ENCODE peak calls at places on chromosomes 2 and 18, in five cellular contexts. B is mammary epithelial cell, K is tibial artery, P is RWPE1, H is mucosa of descending colon. O is an unnamed sample.

GRCh38 chr2:135563793-135564192 is 32.5 kb downstream of the R3HDM1 start:
- DNase-seq in B (peak; percentile 63), K (no peak), P (no peak), H (no peak), O (no peak)

GRCh38 chr2:196277002-196277401 is 105.6 kb upstream of the STK17B start:
- DNase-seq in B (peak; percentile 28), K (no peak), P (peak; percentile 36), H (peak; percentile 52), O (no peak)

GRCh38 chr18:69490813-69491212 is 90.1 kb downstream of the DOK6 start:
- DNase-seq in B (no peak), K (no peak), P (no peak), H (no peak), O (no peak)

GRCh38 chr18:33372442-33372841 is 68.1 kb downstream of the CCDC178 start:
- DNase-seq in B (no peak), K (no peak), P (no peak), H (no peak), O (no peak)

GRCh38 chr2:205752421-205752820 is 70.1 kb downstream of the NRP2 start:
- DNase-seq in B (no peak), K (no peak), P (no peak), H (no peak), O (no peak)

GRCh38 chr2:10964076-10964812 is 52.5 kb downstream of the KCNF1 start:
- DNase-seq in B (no peak), K (no peak), P (no peak), H (no peak), O (peak; percentile 47)

GRCh38 chr2:192196451-192197194 is 1.9 kb upstream of the TMEFF2 start:
- DNase-seq in B (no peak), K (no peak), P (no peak), H (no peak), O (no peak)

GRCh38 chr2:101401906-101402305 is 14.6 kb upstream of the CREG2 start:
- DNase-seq in B (no peak), K (no peak), P (no peak), H (no peak), O (no peak)

GRCh38 chr18:35117372-35117771 is 76.2 kb downstream of the MAPRE2 start:
- DNase-seq in B (no peak), K (no peak), P (no peak), H (no peak), O (no peak)

GRCh38 chr2:230902180-230902899 is 22.7 kb downstream of the GPR55 start:
- DNase-seq in B (peak; percentile 41), K (peak; percentile 56), P (peak; percentile 71), H (peak; percentile 58), O (no peak)

GRCh38 chr2:129872438-129872837 is 107.0 kb upstream of the RAB6C start:
- DNase-seq in B (peak; percentile 21), K (no peak), P (peak; percentile 37), H (no peak), O (no peak)

GRCh38 chr18:57281519-57281918 is 70.8 kb upstream of the ST8SIA3 start:
- DNase-seq in B (no peak), K (no peak), P (no peak), H (no peak), O (no peak)

GRCh38 chr2:31086585-31086984 is 51.7 kb downstream of the GALNT14 start:
- DNase-seq in B (no peak), K (no peak), P (no peak), H (no peak), O (no peak)

GRCh38 chr2:153940511-153940910 is 68.8 kb downstream of the GALNT13 start:
- DNase-seq in B (no peak), K (no peak), P (no peak), H (no peak), O (no peak)

GRCh38 chr2:12432985-12433640 is 283.6 kb upstream of the TRIB2 start:
- DNase-seq in B (no peak), K (no peak), P (no peak), H (no peak), O (no peak)

GRCh38 chr2:237440819-237441281 is 26.9 kb upstream of the COL6A3 start:
- DNase-seq in B (no peak), K (no peak), P (no peak), H (no peak), O (no peak)

GRCh38 chr18:63890950-63891304 is 3.4 kb downstream of the SERPINB2 start:
- DNase-seq in B (no peak), K (no peak), P (no peak), H (peak; percentile 5), O (no peak)
- TF ChIP-seq CTCF in B (no peak), K (no peak), P (no peak), H (no peak), O (no peak)

DNA sequence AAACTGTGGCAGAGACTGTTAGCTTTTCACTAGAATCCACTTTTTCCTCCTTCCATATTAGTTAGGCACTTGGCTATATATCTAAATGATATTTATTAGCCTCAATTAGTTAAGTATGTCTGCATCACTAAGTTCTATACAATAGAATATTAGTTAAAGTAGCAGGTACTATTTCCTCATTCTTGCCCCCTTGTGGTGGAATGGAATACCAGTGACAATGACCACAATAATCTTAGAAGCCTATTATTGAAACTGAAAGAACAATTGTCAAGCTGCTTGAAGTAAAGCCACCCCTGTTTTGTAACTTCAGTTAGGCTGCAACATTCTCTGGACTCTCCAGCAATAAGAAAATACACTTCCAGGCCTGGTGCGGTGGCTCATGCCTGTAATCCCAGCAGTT is 476.3 kb upstream of the VWC2L start:
- DNase-seq in B (peak; percentile 8), K (no peak), P (peak; percentile 7), H (peak; percentile 25), O (no peak)
- TF ChIP-seq CTCF in B (peak; percentile 50), K (no peak), P (peak; percentile 13), H (no peak), O (peak; percentile 43)

GRCh38 chr2:46012618-46013240 is 284.5 kb upstream of the EPAS1 start:
- DNase-seq in B (peak; percentile 5), K (no peak), P (no peak), H (no peak), O (no peak)

GRCh38 chr2:46009772-46010171 is 287.4 kb upstream of the EPAS1 start:
- DNase-seq in B (no peak), K (no peak), P (no peak), H (no peak), O (no peak)

GRCh38 chr2:46010223-46010924 is 286.8 kb upstream of the EPAS1 start:
- DNase-seq in B (no peak), K (no peak), P (no peak), H (no peak), O (no peak)

GRCh38 chr2:46009315-46009714 is 287.9 kb upstream of the EPAS1 start:
- DNase-seq in B (no peak), K (no peak), P (no peak), H (no peak), O (no peak)

DNA sequence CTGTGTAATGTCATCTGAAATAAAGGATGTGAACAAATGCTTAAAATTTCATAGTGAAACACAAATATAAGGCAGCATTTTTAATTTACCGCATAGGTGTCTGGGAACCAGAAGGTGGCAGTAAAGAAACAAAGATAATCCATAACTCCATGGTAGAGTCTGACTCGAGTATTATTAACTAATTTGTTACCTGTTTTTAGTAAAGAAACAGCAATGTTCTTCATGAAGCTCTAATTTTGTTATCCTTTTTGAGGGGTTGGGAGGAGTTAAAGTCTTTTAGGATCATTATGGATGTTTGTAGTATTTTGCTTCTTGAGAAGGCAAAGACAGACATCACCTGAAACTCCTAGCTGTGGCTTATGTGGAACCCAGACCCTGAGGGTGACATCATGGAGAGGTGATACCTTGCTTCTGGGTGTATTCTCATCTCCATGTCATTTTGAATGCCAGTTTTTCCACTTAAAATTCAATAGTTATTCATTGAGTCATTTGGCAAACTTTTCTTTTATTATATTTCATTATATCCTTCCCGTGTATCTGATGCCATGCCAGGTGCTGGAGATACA is 286.2 kb upstream of the EPAS1 start:
- DNase-seq in B (peak; percentile 37), K (no peak), P (peak; percentile 64), H (no peak), O (no peak)
- TF ChIP-seq CTCF in B (peak; percentile 62), K (peak; percentile 82), P (peak; percentile 75), H (no peak), O (peak; percentile 50)

GRCh38 chr18:49630246-49630699 is 68.4 kb downstream of the LIPG start:
- DNase-seq in B (peak; percentile 57), K (no peak), P (no peak), H (no peak), O (no peak)

GRCh38 chr18:49631146-49631866 is 69.4 kb downstream of the LIPG start:
- DNase-seq in B (no peak), K (peak; percentile 46), P (no peak), H (no peak), O (no peak)

GRCh38 chr18:49628119-49628518 is 66.3 kb downstream of the LIPG start:
- DNase-seq in B (peak; percentile 57), K (no peak), P (no peak), H (no peak), O (no peak)

GRCh38 chr18:49626842-49627360 is 65.0 kb downstream of the LIPG start:
- DNase-seq in B (no peak), K (no peak), P (no peak), H (no peak), O (no peak)

GRCh38 chr18:49628993-49629795 is 67.3 kb downstream of the LIPG start:
- DNase-seq in B (no peak), K (no peak), P (no peak), H (peak; percentile 40), O (peak; percentile 80)
- TF ChIP-seq CTCF in B (peak; percentile 31), K (no peak), P (no peak), H (peak; percentile 14), O (peak; percentile 23)

O was measured in kidney.